ENCODE peak calls at places on chromosome 13, in four cellular contexts. Y is GM10248, J is mammary epithelial cell, T is LNCaP clone FGC. X is an unnamed sample.

GRCh38 chr13:34864650-34865049 is 77.4 kb upstream of the NBEA start:
- DNase-seq in Y (no peak), J (no peak), T (no peak), X (no peak)

GRCh38 chr13:85508683-85509329 is 290.4 kb downstream of the SLITRK6 start:
- DNase-seq in Y (no peak), J (peak), T (no peak), X (no peak)

GRCh38 chr13:100602472-100603142 is 14.0 kb upstream of the GGACT start:
- DNase-seq in Y (no peak), J (no peak), T (no peak), X (no peak)

GRCh38 chr13:102400619-102401125 is 1.2 kb downstream of the FGF14 start:
- DNase-seq in Y (no peak), J (peak), T (no peak), X (no peak)

GRCh38 chr13:72194531-72194930 is 327.5 kb upstream of the DACH1 start:
- DNase-seq in Y (no peak), J (peak), T (peak), X (no peak)

GRCh38 chr13:112772539-112772909 is 82.7 kb downstream of the ATP11A start:
- DNase-seq in Y (no peak), J (no peak), T (no peak), X (no peak)

GRCh38 chr13:25752957-25753540 is 298.8 kb downstream of the SHISA2 start:
- DNase-seq in Y (no peak), J (peak), T (no peak), X (no peak)

GRCh38 chr13:20711301-20712044 is 8.0 kb downstream of the IL17D start:
- DNase-seq in Y (no peak), J (no peak), T (no peak), X (no peak)

GRCh38 chr13:65400707-65401106 is 1829.4 kb downstream of the PCDH9 start:
- DNase-seq in Y (no peak), J (no peak), T (no peak), X (no peak)

GRCh38 chr13:87661471-87661870 is 9.7 kb upstream of the SLITRK5 start:
- DNase-seq in Y (no peak), J (no peak), T (no peak), X (no peak)

GRCh38 chr13:54317722-54318121 is 1289.1 kb downstream of the OLFM4 start:
- DNase-seq in Y (no peak), J (no peak), T (no peak), X (no peak)

GRCh38 chr13:26929971-26930730 is 169.6 kb upstream of the GPR12 start:
- DNase-seq in Y (peak), J (peak), T (no peak), X (peak)

GRCh38 chr13:85798999-85799646 is at the start of gene SLITRK6:
- DNase-seq in Y (no peak), J (peak), T (peak), X (no peak)

GRCh38 chr13:73090116-73090811 is 31.5 kb downstream of the KLF5 start:
- DNase-seq in Y (no peak), J (peak), T (no peak), X (no peak)

GRCh38 chr13:71054358-71054757 is 812.6 kb downstream of the DACH1 start:
- DNase-seq in Y (no peak), J (no peak), T (no peak), X (no peak)

DNA sequence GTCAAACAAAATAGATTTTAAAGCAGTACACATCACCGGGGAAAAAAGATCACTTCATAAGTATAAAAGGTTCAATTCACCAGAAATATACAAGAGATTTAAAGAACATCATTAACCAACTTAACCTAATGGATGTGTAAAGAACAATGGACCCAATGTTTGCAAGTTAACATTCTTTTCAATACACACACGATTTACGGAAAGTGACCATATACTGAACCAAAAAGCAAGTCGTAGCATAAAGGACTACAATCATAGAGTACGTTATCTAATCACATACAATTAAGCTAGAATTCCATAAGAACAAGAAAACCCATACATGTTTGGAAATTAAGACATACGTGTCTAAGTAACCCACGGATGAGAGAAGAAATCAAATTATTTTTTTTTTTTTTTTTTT is 9.6 kb downstream of the TGDS start:
- DNase-seq in Y (no peak), J (no peak), T (no peak), X (no peak)
- TF ChIP-seq CTCF in Y (no peak), J (no peak), T (no peak), X (no peak)

GRCh38 chr13:94716016-94716415 is 3.7 kb upstream of the SOX21 start:
- DNase-seq in Y (no peak), J (no peak), T (no peak), X (no peak)
- TF ChIP-seq CTCF in Y (no peak), J (peak), T (peak), X (no peak)

DNA sequence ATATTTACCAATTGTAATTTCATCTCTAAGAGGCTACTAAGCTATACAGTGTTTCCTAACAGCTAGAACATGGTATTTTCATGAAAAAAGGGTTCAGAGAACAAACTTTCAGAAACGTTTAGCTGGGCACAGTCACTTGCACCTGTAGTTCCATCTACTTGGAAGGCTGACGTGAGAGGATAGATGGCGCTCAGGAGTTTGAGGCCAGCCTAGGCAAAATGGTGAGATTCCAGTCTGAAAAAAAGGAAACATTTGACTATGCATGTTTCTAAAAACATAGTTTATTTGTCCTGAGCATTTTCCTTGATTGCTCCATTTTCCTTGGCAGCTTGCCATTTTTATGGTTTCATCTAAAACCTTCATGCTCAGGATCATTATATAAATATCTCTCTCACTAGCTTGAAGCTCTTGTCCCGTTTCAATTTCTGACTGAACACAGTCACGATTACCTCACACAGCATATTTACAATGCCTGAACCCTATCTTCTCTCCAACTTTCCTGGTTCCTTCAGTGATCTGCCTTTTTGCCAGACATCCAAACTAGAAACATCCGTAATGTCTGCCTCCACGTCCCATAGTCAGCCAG is 200.8 kb downstream of the RGCC start:
- DNase-seq in Y (no peak), J (no peak), T (no peak), X (no peak)
- TF ChIP-seq CTCF in Y (no peak), J (no peak), T (no peak), X (no peak)

GRCh38 chr13:113825851-113826250 is 38.0 kb downstream of the GAS6 start:
- DNase-seq in Y (no peak), J (no peak), T (no peak), X (no peak)
- TF ChIP-seq CTCF in Y (no peak), J (no peak), T (no peak), X (no peak)

DNA sequence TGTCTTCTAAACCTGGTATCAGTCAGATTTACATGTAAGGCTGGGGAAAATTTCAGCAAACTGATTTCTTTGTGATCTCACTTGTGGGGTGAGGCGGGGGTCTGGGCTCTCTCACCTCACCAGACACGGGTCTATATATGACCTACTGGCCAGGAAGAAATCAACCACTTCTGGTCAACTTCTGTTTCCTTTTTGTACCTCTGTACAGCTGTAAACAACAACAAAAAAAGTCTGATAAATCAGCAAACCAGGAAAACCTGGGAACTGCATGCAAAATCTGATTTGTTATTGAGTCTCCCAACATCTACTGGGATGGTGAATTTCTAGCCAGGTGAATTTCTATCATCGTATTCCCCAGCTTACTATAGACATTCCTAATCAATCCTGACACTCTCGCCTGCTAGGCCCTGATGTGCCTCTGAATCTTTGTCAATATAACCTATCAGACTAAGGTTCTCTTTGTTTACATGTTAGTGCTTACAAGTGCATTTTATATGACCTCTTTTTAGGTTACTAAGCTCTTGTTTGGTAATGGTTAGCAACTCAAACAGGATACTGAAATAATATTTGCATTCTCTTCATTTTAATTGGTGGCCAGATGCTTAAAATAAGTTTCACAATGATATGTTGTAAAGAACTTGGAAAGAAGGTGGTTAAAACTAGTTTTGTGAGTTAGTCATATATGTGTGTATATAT is 77.7 kb downstream of the LRRC63 start:
- DNase-seq in Y (no peak), J (no peak), T (peak), X (no peak)
- TF ChIP-seq CTCF in Y (no peak), J (no peak), T (no peak), X (no peak)

GRCh38 chr13:110225609-110226008 is 81.3 kb downstream of the COL4A1 start:
- DNase-seq in Y (no peak), J (no peak), T (no peak), X (no peak)

GRCh38 chr13:110225007-110225406 is 82.0 kb downstream of the COL4A1 start:
- DNase-seq in Y (no peak), J (no peak), T (no peak), X (no peak)

GRCh38 chr13:110217811-110218210 is 89.1 kb downstream of the COL4A1 start:
- DNase-seq in Y (no peak), J (no peak), T (no peak), X (no peak)

GRCh38 chr13:110218601-110219201 is 88.3 kb downstream of the COL4A1 start:
- DNase-seq in Y (no peak), J (no peak), T (no peak), X (no peak)

GRCh38 chr13:110221331-110221730 is 85.6 kb downstream of the COL4A1 start:
- DNase-seq in Y (no peak), J (no peak), T (no peak), X (no peak)
- TF ChIP-seq CTCF in Y (no peak), J (no peak), T (no peak), X (no peak)